ENCODE peak calls at places on chromosome 18, in seven cellular contexts. T is HL-60, K is body of pancreas, W is brain microvascular endothelial cell, G is Karpas-422, V is H1, P is upper lobe of right lung. Z is an unnamed sample.

GRCh38 chr18:31683968-31684278 is 458 bp downstream of the B4GALT6 start:
- DNase-seq in T (no peak), K (no peak), W (no peak), G (peak), V (no peak), P (no peak), Z (no peak)

GRCh38 chr18:8121091-8121490 is 488.1 kb upstream of the RAB12 start:
- DNase-seq in T (no peak), K (no peak), W (no peak), G (no peak), V (no peak), P (no peak), Z (no peak)

GRCh38 chr18:51522821-51523220 is 325.3 kb upstream of the MEX3C start:
- DNase-seq in T (no peak), K (no peak), W (peak), G (no peak), V (no peak), P (no peak), Z (no peak)

GRCh38 chr18:21897811-21898210 is 157.2 kb downstream of the MIB1 start:
- DNase-seq in T (peak), K (peak), W (peak), G (peak), V (peak), P (no peak), Z (no peak)

GRCh38 chr18:79626905-79627749 is 52.5 kb upstream of the CTDP1 start:
- DNase-seq in T (no peak), K (peak), W (no peak), G (peak), V (no peak), P (peak), Z (no peak)

GRCh38 chr18:371616-371998 is 103.8 kb upstream of the THOC1 start:
- DNase-seq in T (no peak), K (no peak), W (no peak), G (no peak), V (no peak), P (no peak), Z (no peak)

GRCh38 chr18:67290421-67290820 is 226.1 kb downstream of the DSEL start:
- DNase-seq in T (no peak), K (no peak), W (no peak), G (no peak), V (no peak), P (no peak), Z (no peak)

GRCh38 chr18:7755753-7756475 is 188.8 kb downstream of the PTPRM start:
- DNase-seq in T (no peak), K (no peak), W (no peak), G (no peak), V (no peak), P (no peak), Z (no peak)

GRCh38 chr18:25103468-25104155 is 248.4 kb downstream of the ZNF521 start:
- DNase-seq in T (no peak), K (no peak), W (no peak), G (no peak), V (no peak), P (no peak), Z (no peak)

GRCh38 chr18:56890632-56891031 is 239.5 kb downstream of the WDR7 start:
- DNase-seq in T (no peak), K (no peak), W (peak), G (peak), V (no peak), P (no peak), Z (no peak)

GRCh38 chr18:32930695-32931301 is 158.0 kb upstream of the KLHL14 start:
- DNase-seq in T (peak), K (no peak), W (no peak), G (peak), V (no peak), P (no peak), Z (no peak)

GRCh38 chr18:10057808-10058791 is 144.3 kb downstream of the VAPA start:
- DNase-seq in T (peak), K (peak), W (peak), G (no peak), V (no peak), P (no peak), Z (no peak)

GRCh38 chr18:50039736-50040135 is 155.2 kb downstream of the MYO5B start:
- DNase-seq in T (no peak), K (no peak), W (no peak), G (no peak), V (no peak), P (no peak), Z (no peak)

GRCh38 chr18:50038448-50038847 is 156.5 kb downstream of the MYO5B start:
- DNase-seq in T (no peak), K (no peak), W (peak), G (no peak), V (no peak), P (no peak), Z (no peak)

GRCh38 chr18:50044402-50044801 is 150.5 kb downstream of the MYO5B start:
- DNase-seq in T (no peak), K (no peak), W (no peak), G (no peak), V (no peak), P (no peak), Z (no peak)

GRCh38 chr18:50045126-50045525 is 149.8 kb downstream of the MYO5B start:
- DNase-seq in T (no peak), K (no peak), W (no peak), G (no peak), V (no peak), P (no peak), Z (no peak)

DNA sequence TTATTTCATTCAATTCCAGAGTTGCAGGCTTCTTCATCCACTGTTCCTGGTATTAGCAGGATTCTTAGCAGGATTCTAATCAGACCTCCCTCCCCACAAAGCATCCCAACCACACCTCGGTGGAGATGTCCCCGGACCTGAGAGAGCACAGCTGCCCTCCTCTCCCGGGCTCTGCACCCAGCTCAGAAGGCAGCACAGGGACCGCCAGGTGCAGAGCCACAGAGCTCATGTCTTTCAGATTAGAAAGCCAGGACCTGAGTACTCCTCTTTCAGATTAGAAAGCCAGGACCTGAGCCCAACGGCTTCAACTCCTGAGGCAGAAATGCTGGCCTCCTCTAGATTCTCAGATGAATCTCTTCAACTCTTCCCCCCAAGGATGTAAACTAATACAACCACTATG is 152.3 kb downstream of the MYO5B start:
- DNase-seq in T (no peak), K (no peak), W (no peak), G (no peak), V (no peak), P (no peak), Z (no peak)
- H3K27ac ChIP-seq in T (no peak), K (no peak), W (no peak), G (no peak), V (no peak), P (no peak), Z (no peak)

DNA sequence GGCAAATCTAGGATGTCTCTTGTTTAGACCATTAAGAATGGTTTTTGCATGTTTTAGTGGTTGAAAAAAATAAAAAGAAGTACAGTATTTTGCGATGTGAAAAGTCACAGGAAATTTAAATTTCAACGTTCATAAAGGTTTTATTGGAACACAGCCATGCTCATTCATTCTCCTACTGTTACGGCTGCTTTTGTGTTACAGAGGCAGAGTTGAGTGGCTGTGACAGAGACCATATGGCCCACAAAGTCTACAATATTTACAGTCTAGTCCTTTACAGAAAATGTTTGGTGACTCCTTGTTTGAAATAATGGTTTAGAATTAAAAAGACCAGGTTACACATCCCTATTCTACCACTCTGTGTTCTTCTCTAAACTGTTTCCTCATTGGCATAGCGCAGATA is 48.1 kb downstream of the MYOM1 start:
- DNase-seq in T (no peak), K (no peak), W (no peak), G (no peak), V (no peak), P (no peak), Z (no peak)
- H3K27ac ChIP-seq in T (peak), K (peak), W (no peak), G (no peak), V (no peak), P (no peak), Z (no peak)

DNA sequence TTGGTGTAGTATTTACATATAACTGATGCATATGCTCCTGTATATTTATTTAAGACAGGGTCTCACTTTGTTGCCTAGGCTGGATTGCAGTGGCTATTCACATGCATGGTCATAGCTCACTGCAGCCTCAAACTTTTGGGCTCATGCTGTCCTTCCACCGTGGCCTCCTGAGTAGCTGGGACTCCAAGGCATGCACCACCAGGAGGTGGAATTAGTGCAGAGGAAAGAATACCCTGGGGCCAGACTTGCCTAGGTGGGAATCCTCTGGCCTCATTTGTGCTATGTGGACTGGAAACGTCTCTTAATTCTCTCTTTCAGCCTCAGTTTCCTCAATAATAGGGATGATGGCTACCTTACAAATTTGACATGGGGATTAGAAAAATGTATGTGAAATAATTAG is 2.3 kb downstream of the CEP192 start:
- DNase-seq in T (no peak), K (no peak), W (no peak), G (no peak), V (no peak), P (no peak), Z (no peak)
- H3K27ac ChIP-seq in T (no peak), K (no peak), W (no peak), G (no peak), V (no peak), P (no peak), Z (no peak)

GRCh38 chr18:28176933-28177827 is at the start of gene CDH2:
- DNase-seq in T (no peak), K (no peak), W (peak), G (no peak), V (peak), P (peak), Z (peak)

GRCh38 chr18:28176674-28176932 is 327 bp downstream of the CDH2 start:
- DNase-seq in T (no peak), K (no peak), W (no peak), G (no peak), V (peak), P (no peak), Z (no peak)

GRCh38 chr18:28178720-28179119 is 1.8 kb upstream of the CDH2 start:
- DNase-seq in T (no peak), K (no peak), W (peak), G (no peak), V (no peak), P (no peak), Z (no peak)

GRCh38 chr18:28175930-28176673 is 828 bp downstream of the CDH2 start:
- DNase-seq in T (no peak), K (no peak), W (no peak), G (no peak), V (peak), P (no peak), Z (peak)

GRCh38 chr18:28177828-28178635 is 1.1 kb upstream of the CDH2 start:
- DNase-seq in T (no peak), K (peak), W (peak), G (no peak), V (peak), P (peak), Z (peak)
- H3K27ac ChIP-seq in T (no peak), K (no peak), W (peak), G (no peak), V (no peak), P (no peak), Z (peak)

GRCh38 chr18:48705531-48705930 is 166.7 kb downstream of the CTIF start:
- DNase-seq in T (no peak), K (no peak), W (no peak), G (no peak), V (no peak), P (no peak), Z (no peak)
- H3K27ac ChIP-seq in T (no peak), K (no peak), W (no peak), G (no peak), V (no peak), P (no peak), Z (no peak)

DNA sequence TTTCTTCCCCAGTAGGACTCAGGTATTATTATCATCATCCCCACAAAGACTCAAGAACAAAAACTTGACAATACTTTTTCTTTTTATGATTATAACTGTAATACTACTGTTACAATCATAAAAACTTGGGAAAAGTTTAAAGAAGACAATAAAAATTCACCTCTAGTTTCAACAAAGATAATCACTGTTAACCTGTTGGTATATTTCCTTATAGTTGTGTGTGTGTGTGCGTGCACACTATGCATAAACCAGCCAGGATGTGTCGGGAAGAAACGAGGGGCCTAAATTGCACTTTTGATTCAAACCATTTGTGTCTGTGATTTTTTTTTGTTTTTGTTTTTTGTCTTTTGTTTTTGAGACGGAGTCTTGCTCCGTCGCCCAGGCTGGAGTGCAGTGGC is 233.0 kb downstream of the TPGS2 start:
- DNase-seq in T (no peak), K (no peak), W (no peak), G (no peak), V (no peak), P (no peak), Z (no peak)
- H3K27ac ChIP-seq in T (no peak), K (no peak), W (no peak), G (no peak), V (no peak), P (no peak), Z (no peak)

GRCh38 chr18:42281124-42281523 is 326.1 kb downstream of the PIK3C3 start:
- DNase-seq in T (no peak), K (no peak), W (no peak), G (no peak), V (no peak), P (no peak), Z (no peak)
- H3K27ac ChIP-seq in T (no peak), K (no peak), W (no peak), G (no peak), V (no peak), P (no peak), Z (no peak)

GRCh38 chr18:45050712-45051639 is 370.3 kb downstream of the SETBP1 start:
- DNase-seq in T (no peak), K (no peak), W (peak), G (peak), V (no peak), P (no peak), Z (no peak)
- H3K27ac ChIP-seq in T (no peak), K (no peak), W (peak), G (no peak), V (no peak), P (no peak), Z (no peak)

Z was measured in substantia nigra.